ENCODE peak calls at places on chromosomes 13 and 19, in seven cellular contexts. J is T-helper 1 cell; T is left cardiac atrium; M is HTR-8/SVneo; N is activated CD4-positive, alpha-beta T cell treated with anti-CD3 and anti-CD28 coated beads, Interleukin-2, amount 50 U/mL, for 1 hour; V is GM23338; S is renal cortical epithelial cell. A is an unnamed sample.

GRCh38 chr19:42176649-42176989 is 40.9 kb downstream of the DEDD2 start:
- DNase-seq in J (peak), T (no peak), M (no peak), N (no peak), V (peak), S (no peak), A (no peak)

GRCh38 chr19:38233740-38234251 is 9.8 kb upstream of the DPF1 start:
- DNase-seq in J (peak), T (peak), M (peak), N (peak), V (peak), S (peak), A (peak)

GRCh38 chr13:44609137-44609536 is 33.0 kb upstream of the TSC22D1 start:
- DNase-seq in J (no peak), T (no peak), M (no peak), N (no peak), V (peak), S (no peak), A (no peak)

GRCh38 chr13:86052141-86052540 is 252.9 kb upstream of the SLITRK6 start:
- DNase-seq in J (no peak), T (no peak), M (no peak), N (no peak), V (no peak), S (peak), A (no peak)

GRCh38 chr13:112910016-112910415 is 59.0 kb upstream of the MCF2L start:
- DNase-seq in J (no peak), T (no peak), M (no peak), N (no peak), V (no peak), S (no peak), A (no peak)

GRCh38 chr13:67557118-67557517 is 327.0 kb upstream of the PCDH9 start:
- DNase-seq in J (no peak), T (no peak), M (no peak), N (no peak), V (no peak), S (no peak), A (no peak)

GRCh38 chr19:34654796-34655195 is 22.2 kb downstream of the SCGB2B2 start:
- DNase-seq in J (no peak), T (no peak), M (no peak), N (no peak), V (no peak), S (no peak), A (no peak)

GRCh38 chr13:92460479-92460878 is 766.1 kb upstream of the GPC6 start:
- DNase-seq in J (no peak), T (no peak), M (no peak), N (no peak), V (no peak), S (no peak), A (no peak)

GRCh38 chr13:98328511-98328910 is 151.4 kb upstream of the RNF113B start:
- DNase-seq in J (no peak), T (no peak), M (no peak), N (no peak), V (no peak), S (no peak), A (no peak)

GRCh38 chr19:4722671-4723464 is 774 bp downstream of the DPP9 start:
- DNase-seq in J (no peak), T (no peak), M (no peak), N (no peak), V (no peak), S (no peak), A (peak)

GRCh38 chr13:40190656-40191100 is 475.8 kb downstream of the FOXO1 start:
- DNase-seq in J (peak), T (peak), M (peak), N (peak), V (no peak), S (peak), A (peak)

GRCh38 chr19:14496849-14497346 is 971 bp upstream of the GIPC1 start:
- DNase-seq in J (no peak), T (no peak), M (no peak), N (no peak), V (no peak), S (peak), A (no peak)